ENCODE peak calls at places on chromosomes 6 and 20, in four cellular contexts. One of them, this sample, is unnamed.

GRCh38 chr6:157760589-157761330 is 62.3 kb upstream of the SNX9 start:
- DNase-seq in A549: peak; percentile 20
- DNase-seq in GM12878: no peak
- DNase-seq in K562: no peak
- DNase-seq in this sample: no peak

GRCh38 chr6:28693033-28693750 is 167.5 kb downstream of the GPX5 start:
- DNase-seq in A549: peak; percentile 12
- DNase-seq in GM12878: no peak
- DNase-seq in K562: no peak
- DNase-seq in this sample: no peak

GRCh38 chr6:9851541-9852380 is 563.1 kb downstream of the TFAP2A start:
- DNase-seq in A549: peak; percentile 52
- DNase-seq in GM12878: no peak
- DNase-seq in K562: no peak
- DNase-seq in this sample: no peak

GRCh38 chr6:119296036-119297035 is 53.2 kb downstream of the MAN1A1 start:
- DNase-seq in A549: no peak
- DNase-seq in GM12878: no peak
- DNase-seq in K562: no peak
- DNase-seq in this sample: no peak

GRCh38 chr6:34025851-34026250 is 120.0 kb downstream of the GRM4 start:
- DNase-seq in A549: no peak
- DNase-seq in GM12878: no peak
- DNase-seq in K562: no peak
- DNase-seq in this sample: no peak

GRCh38 chr6:166084951-166085350 is 82.7 kb downstream of the TBXT start:
- DNase-seq in A549: no peak
- DNase-seq in GM12878: no peak
- DNase-seq in K562: no peak
- DNase-seq in this sample: no peak

GRCh38 chr6:74851598-74851997 is 354.3 kb downstream of the COL12A1 start:
- DNase-seq in A549: no peak
- DNase-seq in GM12878: no peak
- DNase-seq in K562: no peak
- DNase-seq in this sample: no peak

GRCh38 chr6:125307150-125307838 is 5.5 kb upstream of the HDDC2 start:
- DNase-seq in A549: peak; percentile 38
- DNase-seq in GM12878: no peak
- DNase-seq in K562: peak; percentile 73
- DNase-seq in this sample: peak; percentile 33

GRCh38 chr20:36950432-36951197 is 893 bp downstream of the SAMHD1 start:
- DNase-seq in A549: peak; percentile 16
- DNase-seq in GM12878: no peak
- DNase-seq in K562: no peak
- DNase-seq in this sample: no peak

GRCh38 chr20:46709055-46709458 is 392 bp upstream of the SLC2A10 start:
- DNase-seq in A549: no peak
- DNase-seq in GM12878: no peak
- DNase-seq in K562: no peak
- DNase-seq in this sample: no peak

GRCh38 chr6:140871911-140872310 is 1260.8 kb upstream of the GJE1 start:
- DNase-seq in A549: no peak
- DNase-seq in GM12878: no peak
- DNase-seq in K562: no peak
- DNase-seq in this sample: no peak

GRCh38 chr20:1357921-1358671 is 29.2 kb upstream of the SDCBP2 start:
- DNase-seq in A549: no peak
- DNase-seq in GM12878: no peak
- DNase-seq in K562: no peak
- DNase-seq in this sample: no peak

GRCh38 chr20:64165866-64166600 is 1.8 kb downstream of the MYT1 start:
- DNase-seq in A549: no peak
- DNase-seq in GM12878: no peak
- DNase-seq in K562: no peak
- DNase-seq in this sample: no peak

GRCh38 chr6:154768280-154768679 is 35.1 kb downstream of the SCAF8 start:
- DNase-seq in A549: no peak
- DNase-seq in GM12878: no peak
- DNase-seq in K562: no peak
- DNase-seq in this sample: no peak

GRCh38 chr6:35049885-35050284 is 91.3 kb downstream of the TCP11 start:
- DNase-seq in A549: no peak
- DNase-seq in GM12878: no peak
- DNase-seq in K562: peak; percentile 31
- DNase-seq in this sample: no peak

GRCh38 chr20:49395659-49396058 is 86.8 kb downstream of the KCNB1 start:
- DNase-seq in A549: no peak
- DNase-seq in GM12878: no peak
- DNase-seq in K562: no peak
- DNase-seq in this sample: no peak
- H3K4me3 ChIP-seq in A549: no peak overlapping the region
- H3K4me3 ChIP-seq in GM12878: no peak overlapping the region
- H3K4me3 ChIP-seq in K562: no peak overlapping the region
- H3K4me3 ChIP-seq in this sample: no peak overlapping the region

GRCh38 chr20:23666189-23666588 is 22.6 kb downstream of the CST4 start:
- DNase-seq in A549: peak; percentile 9
- DNase-seq in GM12878: no peak
- DNase-seq in K562: no peak
- DNase-seq in this sample: no peak
- TF ChIP-seq CTCF in A549: peak; percentile 8
- TF ChIP-seq CTCF in GM12878: no peak
- TF ChIP-seq CTCF in K562: no peak
- TF ChIP-seq CTCF in this sample: peak; percentile 48

GRCh38 chr6:24323632-24324337 is 34.1 kb downstream of the DCDC2 start:
- DNase-seq in A549: no peak
- DNase-seq in GM12878: no peak
- DNase-seq in K562: no peak
- DNase-seq in this sample: peak; percentile 94
- TF ChIP-seq ESRRA in A549: no peak
- TF ChIP-seq ESRRA in GM12878: no peak
- TF ChIP-seq ESRRA in K562: no peak
- TF ChIP-seq ESRRA in this sample: no peak

DNA sequence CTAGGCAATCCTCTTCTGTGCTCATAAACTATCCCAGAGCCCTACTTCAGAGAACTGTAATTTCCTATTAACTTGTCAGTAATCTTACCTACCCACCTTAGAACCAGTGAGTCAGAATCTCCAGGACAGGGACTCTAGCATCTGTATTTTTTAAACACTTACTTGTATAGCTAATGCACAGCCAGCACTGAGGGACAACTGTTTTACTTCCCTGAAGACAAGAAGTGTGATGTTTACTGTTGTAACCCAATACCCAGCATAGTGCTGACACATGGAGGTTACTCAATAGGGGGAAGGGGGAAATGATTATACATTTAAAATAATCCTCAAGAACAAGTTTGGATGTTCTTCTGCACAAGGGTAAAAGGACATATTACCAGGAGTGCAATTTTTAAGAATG is 130.8 kb downstream of the BTBD9 start:
- DNase-seq in A549: peak; percentile 36
- DNase-seq in GM12878: no peak
- DNase-seq in K562: no peak
- DNase-seq in this sample: peak; percentile 20
- H3K4me3 ChIP-seq in A549: no peak overlapping the region
- H3K4me3 ChIP-seq in GM12878: no peak overlapping the region
- H3K4me3 ChIP-seq in K562: no peak overlapping the region
- H3K4me3 ChIP-seq in this sample: no peak overlapping the region

DNA sequence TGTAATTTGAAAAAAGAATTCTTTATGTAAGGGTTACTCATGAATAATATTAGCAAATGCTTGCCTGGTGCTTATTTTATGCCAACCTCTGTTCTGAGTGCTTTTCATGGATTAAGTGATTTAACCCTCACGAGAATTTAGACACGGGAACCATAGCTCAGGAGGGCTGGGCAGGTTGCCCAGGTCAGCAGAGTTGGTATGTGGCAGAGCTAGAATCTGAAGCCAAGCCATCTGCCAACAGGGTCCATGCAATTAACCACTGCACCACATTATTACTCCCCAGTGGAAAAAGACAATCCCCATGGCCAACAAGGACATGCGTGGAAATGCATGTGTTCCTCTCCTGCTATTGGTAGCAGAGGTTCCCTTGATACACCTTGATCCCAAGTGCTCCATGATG is 345.6 kb downstream of the CDC5L start:
- DNase-seq in A549: no peak
- DNase-seq in GM12878: no peak
- DNase-seq in K562: no peak
- DNase-seq in this sample: no peak
- TF ChIP-seq CTCF in A549: no peak
- TF ChIP-seq CTCF in GM12878: no peak
- TF ChIP-seq CTCF in K562: no peak
- TF ChIP-seq CTCF in this sample: no peak

DNA sequence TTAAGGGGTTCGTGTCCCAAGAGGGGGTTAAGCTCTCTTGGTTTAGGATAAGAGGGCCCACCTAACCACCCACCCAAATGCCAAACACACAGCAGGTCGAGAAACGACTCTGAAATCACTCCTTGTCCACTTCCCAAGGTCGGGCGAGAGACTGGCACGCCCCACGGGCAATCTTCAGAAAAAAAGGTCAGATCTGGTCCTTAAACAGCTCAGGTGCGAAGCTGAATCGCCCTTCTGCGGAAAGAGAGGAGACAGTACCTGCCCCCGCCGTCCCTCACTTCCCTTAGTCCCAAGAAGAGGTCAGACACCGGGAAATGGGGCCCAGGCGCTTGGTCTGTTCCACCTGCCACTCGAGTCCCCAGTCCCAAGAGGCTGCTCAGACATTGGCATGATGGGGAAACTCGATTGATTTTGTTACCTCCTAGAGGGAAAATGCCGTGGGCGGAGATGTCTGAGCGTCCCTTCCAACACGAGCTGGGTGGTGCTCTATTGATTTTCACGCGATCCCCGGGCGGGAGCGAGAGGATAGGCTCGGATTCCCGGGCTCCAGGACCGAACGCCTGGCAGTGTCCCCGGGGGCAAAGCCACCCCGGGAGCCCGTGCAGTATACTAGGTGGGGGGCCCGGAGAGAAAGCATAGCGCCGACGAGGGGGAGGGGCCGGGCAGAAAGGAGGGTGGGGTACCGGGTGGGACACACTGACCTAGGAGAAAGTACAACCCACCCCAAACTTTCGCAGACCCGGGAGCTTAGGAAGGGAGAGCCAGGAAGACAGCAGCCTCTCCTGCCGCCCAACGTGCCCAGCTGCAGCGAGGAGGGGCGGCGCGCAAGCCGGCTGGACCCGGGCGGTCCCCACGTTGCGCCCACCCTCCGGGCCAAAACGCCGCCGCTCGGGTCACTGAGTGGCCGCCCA is 1.1 kb upstream of the SAMD5 start:
- DNase-seq in A549: peak; percentile 12
- DNase-seq in GM12878: no peak
- DNase-seq in K562: peak; percentile 20
- DNase-seq in this sample: no peak
- TF ChIP-seq ESRRA in A549: no peak
- TF ChIP-seq ESRRA in GM12878: no peak
- TF ChIP-seq ESRRA in K562: no peak
- TF ChIP-seq ESRRA in this sample: no peak

This sample was measured in HepG2.